ENCODE peak calls at places on chromosome 13, in four cellular contexts. A is posterior cingulate gyrus; B is stromal cell of bone marrow; Z is activated naive CD8-positive, alpha-beta T cell treated with anti-CD3 and anti-CD28 coated beads for 36 hours. J is an unnamed sample.

GRCh38 chr13:110328509-110328908 is 21.4 kb downstream of the COL4A2 start:
- DNase-seq in A (no peak), B (no peak), Z (no peak), J (no peak)

GRCh38 chr13:46211521-46212351 is at the start of gene LRRC63:
- DNase-seq in A (peak), B (no peak), Z (peak), J (no peak)

GRCh38 chr13:33744589-33745369 is 73.2 kb upstream of the RFC3 start:
- DNase-seq in A (no peak), B (no peak), Z (no peak), J (no peak)

GRCh38 chr13:41809962-41810361 is 150.9 kb downstream of the VWA8 start:
- DNase-seq in A (no peak), B (no peak), Z (no peak), J (no peak)

GRCh38 chr13:47420568-47420967 is 523.7 kb upstream of the HTR2A start:
- DNase-seq in A (no peak), B (no peak), Z (no peak), J (no peak)

GRCh38 chr13:79680485-79680884 is 199.5 kb downstream of the NDFIP2 start:
- DNase-seq in A (no peak), B (no peak), Z (no peak), J (no peak)

GRCh38 chr13:37047032-37047431 is 12.5 kb downstream of the SUPT20H start:
- DNase-seq in A (no peak), B (no peak), Z (no peak), J (no peak)

GRCh38 chr13:34878354-34878753 is 63.7 kb upstream of the NBEA start:
- DNase-seq in A (no peak), B (no peak), Z (no peak), J (no peak)

GRCh38 chr13:30832845-30833332 is 73.2 kb upstream of the MEDAG start:
- DNase-seq in A (no peak), B (no peak), Z (peak), J (no peak)

GRCh38 chr13:40440990-40441820 is 225.2 kb downstream of the FOXO1 start:
- DNase-seq in A (peak), B (no peak), Z (no peak), J (no peak)

GRCh38 chr13:27367570-27367969 is 56.8 kb upstream of the GTF3A start:
- DNase-seq in A (no peak), B (no peak), Z (no peak), J (no peak)

J was measured in amniotic stem cell.